ENCODE peak calls at places on chromosomes 5 and 9, in eight cellular contexts. A, T, M, R, N, W, D and I are unnamed samples.

GRCh38 chr5:59856324-59856723 is 37.2 kb downstream of the PDE4D start:
- DNase-seq in W (no peak), T (no peak), M (no peak), R (no peak), A (no peak), N (no peak), D (no peak), I (no peak)

GRCh38 chr5:171336486-171337206 is 27.6 kb downstream of the TLX3 start:
- DNase-seq in M (peak), W (peak), A (no peak), T (peak), R (no peak), N (no peak), D (no peak), I (no peak)

GRCh38 chr5:159972538-159973362 is 36.2 kb upstream of the TTC1 start:
- DNase-seq in N (no peak), D (peak), R (no peak), M (no peak), A (no peak), T (no peak), W (peak), I (no peak)

GRCh38 chr5:151663617-151664322 is 22.9 kb downstream of the SPARC start:
- DNase-seq in N (no peak), T (peak), M (no peak), D (no peak), R (no peak), W (no peak), A (no peak), I (no peak)

GRCh38 chr5:112711436-112711835 is 26.2 kb upstream of the APC start:
- DNase-seq in T (no peak), W (no peak), N (no peak), A (no peak), D (no peak), M (no peak), R (no peak), I (no peak)

GRCh38 chr5:126656397-126657007 is 55.8 kb downstream of the PHAX start:
- DNase-seq in N (peak), R (no peak), D (peak), T (peak), M (peak), W (no peak), A (peak), I (no peak)

GRCh38 chr5:16763211-16763610 is 146.4 kb upstream of the RETREG1 start:
- DNase-seq in A (no peak), N (no peak), M (no peak), R (no peak), W (no peak), T (no peak), D (no peak), I (no peak)

GRCh38 chr5:136054133-136054996 is 25.6 kb downstream of the TGFBI start:
- DNase-seq in N (no peak), M (no peak), D (no peak), T (no peak), W (no peak), R (no peak), A (no peak), I (no peak)

GRCh38 chr9:78074385-78075291 is 43.0 kb upstream of the GNAQ start:
- DNase-seq in W (no peak), A (no peak), N (no peak), R (no peak), D (no peak), M (no peak), T (no peak), I (no peak)

GRCh38 chr5:122981846-122982245 is 54.7 kb downstream of the PPIC start:
- DNase-seq in T (peak), R (no peak), A (no peak), N (no peak), D (no peak), W (no peak), M (no peak), I (no peak)

GRCh38 chr5:171989946-171990712 is 16.3 kb downstream of the FBXW11 start:
- DNase-seq in T (no peak), N (no peak), A (no peak), W (no peak), M (no peak), R (no peak), D (no peak), I (no peak)

GRCh38 chr5:154197801-154198461 is 7.4 kb downstream of the GALNT10 start:
- DNase-seq in T (peak), D (no peak), W (no peak), N (no peak), A (peak), M (no peak), R (peak), I (no peak)

GRCh38 chr5:54443264-54443663 is 12.2 kb upstream of the HSPB3 start:
- DNase-seq in N (peak), M (peak), R (no peak), T (peak), W (no peak), A (peak), D (peak), I (peak)

GRCh38 chr9:122606587-122606986 is 8.0 kb upstream of the OR1Q1 start:
- DNase-seq in R (no peak), D (no peak), W (no peak), M (no peak), N (no peak), T (no peak), A (no peak), I (no peak)

GRCh38 chr9:13791816-13792215 is 512.3 kb upstream of the MPDZ start:
- DNase-seq in W (no peak), D (no peak), T (no peak), M (no peak), A (peak), N (no peak), R (no peak), I (no peak)

GRCh38 chr9:8205580-8205979 is 406.0 kb upstream of the DMAC1 start:
- DNase-seq in N (no peak), W (no peak), R (no peak), T (no peak), D (no peak), M (no peak), A (no peak), I (no peak)

GRCh38 chr9:133132174-133132573 is 11.1 kb upstream of the RALGDS start:
- DNase-seq in D (no peak), R (no peak), A (no peak), M (no peak), W (no peak), T (no peak), N (no peak), I (no peak)

GRCh38 chr9:72952914-72953313 is at the start of gene ALDH1A1:
- DNase-seq in A (peak), N (no peak), T (peak), D (no peak), M (no peak), W (no peak), R (no peak), I (no peak)

DNA sequence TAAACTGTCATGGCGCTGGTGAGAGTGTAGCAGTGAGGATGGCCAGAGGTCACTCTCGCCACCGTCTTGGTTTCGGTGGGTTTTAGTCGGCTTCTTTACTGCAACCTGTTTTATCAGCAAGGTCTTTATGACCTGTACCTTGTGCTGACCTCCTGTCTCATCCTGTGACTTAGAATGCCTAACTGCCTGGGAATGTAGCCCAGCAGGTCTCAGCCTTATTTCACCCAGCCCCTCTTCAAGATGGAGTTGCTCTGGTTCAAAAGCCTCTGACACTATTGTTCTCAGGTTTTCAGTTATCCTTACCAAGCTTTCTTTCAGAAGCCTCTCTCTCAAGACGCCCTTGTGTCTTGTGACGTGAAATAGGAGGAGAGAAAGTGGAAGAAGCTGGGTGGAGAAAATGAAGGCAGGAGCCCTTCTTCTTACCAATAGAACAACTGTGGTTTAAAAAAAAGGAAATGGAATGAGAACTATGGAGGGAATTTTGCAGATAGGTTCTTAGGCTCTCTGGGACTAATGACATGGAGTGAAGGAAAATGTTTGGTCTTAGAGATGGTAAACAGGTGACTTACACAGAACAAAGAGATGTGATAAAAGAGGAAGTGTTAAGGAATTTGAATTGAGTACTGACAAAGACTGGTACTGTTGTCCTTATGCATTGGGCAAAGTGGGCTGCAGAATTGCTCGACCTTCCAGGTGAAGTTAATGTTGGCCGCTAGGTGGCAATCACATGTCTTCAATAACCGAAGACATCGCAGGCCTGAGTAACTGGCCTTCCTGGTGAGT is 133.3 kb upstream of the RAI14 start:
- DNase-seq in R (no peak), W (peak), N (peak), M (peak), A (peak), T (no peak), D (peak), I (peak)
- TF ChIP-seq POLR2AphosphoS5 in R (no peak), W (no peak), N (no peak), M (no peak), A (no peak), T (no peak), D (no peak), I (no peak)

GRCh38 chr5:79511945-79512493 is 1.9 kb downstream of the HOMER1 start:
- DNase-seq in M (no peak), T (peak), R (no peak), A (no peak), D (no peak), W (no peak), N (no peak), I (no peak)

GRCh38 chr5:79512692-79513518 is 1.0 kb downstream of the HOMER1 start:
- DNase-seq in W (no peak), N (peak), A (no peak), T (peak), D (peak), M (no peak), R (no peak), I (no peak)

GRCh38 chr5:79516986-79517385 is 3.1 kb upstream of the HOMER1 start:
- DNase-seq in N (no peak), A (no peak), R (no peak), T (no peak), M (no peak), D (no peak), W (no peak), I (no peak)

GRCh38 chr5:79513519-79514390 is at the start of gene HOMER1:
- DNase-seq in W (peak), R (no peak), T (peak), D (peak), N (peak), M (peak), A (peak), I (no peak)

DNA sequence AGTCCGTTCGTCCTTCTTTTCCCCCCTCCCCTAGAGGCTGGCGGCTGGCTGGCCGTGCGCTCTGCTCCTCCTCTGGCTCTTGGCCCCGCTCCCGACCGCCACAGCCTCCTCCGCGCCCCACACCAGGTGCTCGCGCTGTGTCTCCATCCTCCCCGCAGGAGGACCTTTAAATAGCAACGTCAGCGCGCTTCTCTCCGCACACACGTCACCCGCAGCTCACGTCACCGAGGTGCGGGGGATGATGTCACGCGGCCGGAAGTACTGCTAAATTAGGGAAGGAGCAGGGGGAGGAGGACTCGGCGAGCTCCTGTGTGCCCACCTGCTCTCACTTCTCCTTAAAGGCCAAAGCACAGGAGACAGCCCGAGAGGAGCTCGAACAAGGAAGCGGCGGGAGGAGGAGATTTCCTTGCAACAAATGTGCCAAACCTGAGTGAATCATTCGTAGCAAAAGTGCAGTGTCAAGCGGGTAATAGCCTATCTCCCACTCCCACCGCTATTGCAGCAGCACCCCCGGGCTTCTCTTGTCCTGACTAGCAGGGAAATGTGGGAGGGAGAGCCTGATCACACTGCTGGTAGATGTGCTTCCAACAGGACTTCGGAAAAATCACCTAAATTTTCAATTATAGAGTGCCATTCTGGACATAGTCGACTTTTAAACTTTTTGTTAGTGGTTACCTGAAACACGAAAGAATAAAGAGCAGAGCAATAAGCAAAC is 614 bp upstream of the HOMER1 start:
- DNase-seq in A (peak), W (peak), T (peak), M (peak), R (peak), N (peak), D (peak), I (peak)
- H3K9ac ChIP-seq in A (peak), W (peak), T (peak), M (peak), R (peak), N (peak), D (peak), I (peak)

GRCh38 chr9:127444283-127444920 is 6.8 kb downstream of the RPL12 start:
- DNase-seq in W (no peak), A (no peak), D (no peak), R (no peak), T (no peak), N (no peak), M (no peak), I (no peak)
- TF ChIP-seq POLR2AphosphoS5 in W (peak), A (no peak), D (no peak), R (no peak), T (no peak), N (no peak), M (no peak), I (no peak)

GRCh38 chr9:22446950-22447606 is 454 bp downstream of the DMRTA1 start:
- DNase-seq in D (peak), N (no peak), M (no peak), R (no peak), T (peak), W (peak), A (no peak), I (no peak)
- H3K9ac ChIP-seq in D (no peak), N (no peak), M (no peak), R (no peak), T (peak), W (peak), A (no peak), I (no peak)

GRCh38 chr5:73280386-73280785 is 107.4 kb downstream of the TMEM174 start:
- DNase-seq in A (no peak), M (no peak), T (no peak), N (no peak), R (no peak), W (no peak), D (no peak), I (no peak)

GRCh38 chr5:73282923-73283322 is 109.9 kb downstream of the TMEM174 start:
- DNase-seq in A (no peak), M (no peak), W (no peak), N (no peak), T (no peak), R (no peak), D (no peak), I (no peak)

GRCh38 chr5:73282383-73282782 is 109.4 kb downstream of the TMEM174 start:
- DNase-seq in D (no peak), T (peak), R (no peak), N (no peak), A (no peak), M (no peak), W (no peak), I (no peak)

GRCh38 chr5:73278693-73279092 is 105.7 kb downstream of the TMEM174 start:
- DNase-seq in W (no peak), N (no peak), D (no peak), T (no peak), A (peak), R (no peak), M (no peak), I (no peak)

DNA sequence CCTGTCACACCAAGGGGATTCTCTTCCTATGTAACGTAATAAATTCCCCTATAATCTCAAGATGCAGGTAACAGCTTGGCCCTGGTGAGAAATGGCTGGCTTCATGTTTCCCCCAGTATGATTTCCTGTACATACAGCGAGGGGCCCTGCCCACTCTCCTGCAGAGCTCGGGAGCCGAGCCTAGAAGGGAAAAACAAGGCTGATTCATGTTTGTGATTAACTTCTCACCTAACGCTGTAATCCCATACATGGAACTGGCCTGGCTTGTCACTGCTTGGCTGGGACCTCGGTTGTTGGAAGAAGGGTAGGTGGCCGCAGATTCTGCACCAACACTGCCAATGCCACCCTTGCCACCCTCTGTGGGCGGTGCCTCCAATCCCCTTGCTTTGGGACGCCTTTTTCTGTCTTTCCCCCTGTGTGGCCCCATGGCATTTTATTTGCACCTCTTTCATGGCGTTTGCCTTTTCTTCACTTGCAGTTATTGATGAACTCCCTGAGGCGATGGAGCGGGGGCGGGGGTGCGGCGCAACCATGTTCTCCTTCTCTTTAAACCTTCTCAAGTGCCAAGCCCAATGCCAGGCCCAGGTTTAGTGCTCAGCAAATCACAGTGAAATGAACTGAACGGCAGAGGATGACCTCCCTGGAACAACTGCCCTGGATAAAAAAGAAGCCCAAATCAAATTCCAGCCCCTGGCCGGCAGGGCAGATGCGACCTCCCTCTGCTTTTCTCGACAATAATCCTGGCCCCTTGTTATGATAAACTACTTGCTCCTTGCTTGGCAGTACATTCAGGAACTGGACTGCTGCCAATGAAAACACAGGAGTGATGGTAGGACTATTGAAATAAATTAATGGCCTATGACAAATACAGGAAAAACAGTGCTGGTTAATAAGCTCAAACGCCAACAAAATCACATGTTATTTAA is 108.1 kb downstream of the TMEM174 start:
- DNase-seq in N (no peak), R (no peak), D (peak), T (peak), M (peak), A (no peak), W (no peak), I (peak)
- TF ChIP-seq POLR2AphosphoS5 in N (no peak), R (no peak), D (peak), T (peak), M (no peak), A (no peak), W (no peak), I (no peak)

GRCh38 chr5:78530342-78531096 is 118.1 kb downstream of the LHFPL2 start:
- DNase-seq in R (no peak), N (peak), D (no peak), T (peak), A (no peak), M (no peak), W (no peak), I (no peak)
- H3K9ac ChIP-seq in R (no peak), N (no peak), D (peak), T (peak), A (no peak), M (no peak), W (no peak), I (no peak)

DNA sequence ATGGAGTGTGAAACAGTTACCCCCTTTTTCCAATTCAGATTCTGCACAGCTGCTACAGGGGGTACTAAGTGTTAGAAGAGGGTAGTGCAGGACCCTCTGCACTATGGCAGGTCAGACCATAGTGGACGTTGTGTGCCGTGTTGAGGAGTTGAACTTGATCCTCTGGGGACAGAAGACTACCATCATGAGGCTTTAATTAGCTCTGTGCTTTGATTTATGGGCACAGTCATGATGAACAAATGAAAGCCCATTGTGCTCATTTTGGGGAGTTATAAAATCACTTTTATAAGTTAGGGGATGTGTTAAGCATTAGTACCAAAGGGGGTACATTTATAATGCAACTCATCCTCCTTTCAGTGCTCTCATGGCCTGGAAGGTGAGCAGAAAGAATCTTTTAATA is 62.7 kb downstream of the ZSWIM6 start:
- DNase-seq in T (no peak), W (no peak), D (no peak), N (no peak), R (no peak), A (no peak), M (no peak), I (no peak)
- TF ChIP-seq POLR2AphosphoS5 in T (no peak), W (no peak), D (no peak), N (no peak), R (no peak), A (no peak), M (no peak), I (no peak)